ENCODE peak calls at places on chromosomes 5 and 9, in five cellular contexts. One of them, this sample, is unnamed.
A peak's percentile ranks its signal among the peaks of the same experiment; 100 is the strongest.

GRCh38 chr5:169873642-169874041 is 106.7 kb downstream of the INSYN2B start:
- DNase-seq in astrocyte: peak; percentile 64
- DNase-seq in NAMALWA: no peak
- DNase-seq in IMR-90: peak; percentile 67
- DNase-seq in astrocyte of the spinal cord: peak; percentile 88
- DNase-seq in this sample: no peak

GRCh38 chr5:55108651-55109050 is 6.2 kb downstream of the GZMA start:
- DNase-seq in astrocyte: no peak
- DNase-seq in NAMALWA: no peak
- DNase-seq in IMR-90: no peak
- DNase-seq in astrocyte of the spinal cord: peak; percentile 8
- DNase-seq in this sample: no peak

GRCh38 chr9:94847486-94847885 is 121.0 kb downstream of the AOPEP start:
- DNase-seq in astrocyte: peak; percentile 95
- DNase-seq in NAMALWA: no peak
- DNase-seq in IMR-90: peak; percentile 86
- DNase-seq in astrocyte of the spinal cord: peak; percentile 68
- DNase-seq in this sample: no peak

GRCh38 chr5:80125962-80126480 is 90.9 kb downstream of the THBS4 start:
- DNase-seq in astrocyte: peak; percentile 86
- DNase-seq in NAMALWA: peak; percentile 26
- DNase-seq in IMR-90: peak; percentile 48
- DNase-seq in astrocyte of the spinal cord: peak; percentile 84
- DNase-seq in this sample: no peak

GRCh38 chr9:114930063-114930812 is at the start of gene TNFSF8:
- DNase-seq in astrocyte: no peak
- DNase-seq in NAMALWA: peak; percentile 86
- DNase-seq in IMR-90: no peak
- DNase-seq in astrocyte of the spinal cord: no peak
- DNase-seq in this sample: peak; percentile 91

GRCh38 chr5:135429326-135429725 is 17.8 kb downstream of the DCANP1 start:
- DNase-seq in astrocyte: peak; percentile 33
- DNase-seq in NAMALWA: no peak
- DNase-seq in IMR-90: no peak
- DNase-seq in astrocyte of the spinal cord: no peak
- DNase-seq in this sample: no peak

GRCh38 chr5:149257875-149258705 is 13.6 kb upstream of the AFAP1L1 start:
- DNase-seq in astrocyte: peak; percentile 79
- DNase-seq in NAMALWA: no peak
- DNase-seq in IMR-90: peak; percentile 87
- DNase-seq in astrocyte of the spinal cord: peak; percentile 19
- DNase-seq in this sample: peak; percentile 68

GRCh38 chr5:10671041-10672008 is 89.7 kb downstream of the DAP start:
- DNase-seq in astrocyte: no peak
- DNase-seq in NAMALWA: no peak
- DNase-seq in IMR-90: no peak
- DNase-seq in astrocyte of the spinal cord: no peak
- DNase-seq in this sample: no peak

GRCh38 chr9:93678199-93679019 is 102.0 kb downstream of the PHF2 start:
- DNase-seq in astrocyte: no peak
- DNase-seq in NAMALWA: no peak
- DNase-seq in IMR-90: no peak
- DNase-seq in astrocyte of the spinal cord: no peak
- DNase-seq in this sample: no peak

GRCh38 chr5:58156977-58157701 is 302.7 kb downstream of the PLK2 start:
- DNase-seq in astrocyte: peak; percentile 75
- DNase-seq in NAMALWA: peak; percentile 11
- DNase-seq in IMR-90: peak; percentile 53
- DNase-seq in astrocyte of the spinal cord: peak; percentile 39
- DNase-seq in this sample: no peak

GRCh38 chr9:16175461-16175860 is 622.6 kb downstream of the CCDC171 start:
- DNase-seq in astrocyte: no peak
- DNase-seq in NAMALWA: no peak
- DNase-seq in IMR-90: peak; percentile 18
- DNase-seq in astrocyte of the spinal cord: no peak
- DNase-seq in this sample: no peak

GRCh38 chr9:89011683-89012082 is 20.4 kb downstream of the S1PR3 start:
- DNase-seq in astrocyte: no peak
- DNase-seq in NAMALWA: no peak
- DNase-seq in IMR-90: no peak
- DNase-seq in astrocyte of the spinal cord: no peak
- DNase-seq in this sample: no peak

This sample was measured in Karpas-422.